ENCODE peak calls at places on chromosomes 5 and 9, in four cellular contexts. O is HTR-8/SVneo, Z is HT-29, W is GM12865. R is an unnamed sample.
A peak's percentile ranks its signal among the peaks of the same experiment; 100 is the strongest.

GRCh38 chr5:150544606-150545219 is 36.8 kb downstream of the NDST1 start:
- DNase-seq in W (peak; percentile 84), O (peak; percentile 78), Z (peak; percentile 73), R (no peak)

GRCh38 chr5:169161022-169161680 is 139.8 kb downstream of the SLIT3 start:
- DNase-seq in Z (peak; percentile 61), W (no peak), O (peak; percentile 95), R (no peak)

GRCh38 chr5:158414333-158414762 is 555.4 kb upstream of the CLINT1 start:
- DNase-seq in Z (no peak), O (no peak), W (no peak), R (no peak)

GRCh38 chr9:70832487-70832886 is 288.9 kb downstream of the TRPM3 start:
- DNase-seq in O (no peak), Z (no peak), W (no peak), R (no peak)

GRCh38 chr5:11385251-11385900 is 518.9 kb downstream of the CTNND2 start:
- DNase-seq in W (no peak), O (no peak), Z (no peak), R (no peak)

GRCh38 chr9:98866435-98867108 is 59.1 kb downstream of the GALNT12 start:
- DNase-seq in Z (no peak), O (no peak), W (no peak), R (no peak)

GRCh38 chr9:79257215-79257614 is 314.6 kb upstream of the TLE4 start:
- DNase-seq in W (no peak), O (peak; percentile 5), Z (no peak), R (no peak)

GRCh38 chr5:139908749-139909148 is 113.1 kb downstream of the PSD2 start:
- DNase-seq in W (no peak), O (no peak), Z (no peak), R (no peak)

GRCh38 chr5:41281215-41281810 is 68.0 kb upstream of the C6 start:
- DNase-seq in O (no peak), Z (no peak), W (peak; percentile 44), R (no peak)

GRCh38 chr9:116045083-116045482 is 108.5 kb upstream of the PAPPA start:
- DNase-seq in W (no peak), O (no peak), Z (no peak), R (no peak)

GRCh38 chr5:179823937-179824744 is 3.4 kb downstream of the SQSTM1 start:
- DNase-seq in W (no peak), Z (no peak), O (no peak), R (no peak)

GRCh38 chr5:31236339-31236738 is 42.9 kb downstream of the CDH6 start:
- DNase-seq in W (no peak), Z (no peak), O (no peak), R (no peak)

GRCh38 chr9:77912895-77913693 is 118.5 kb downstream of the GNAQ start:
- DNase-seq in Z (no peak), O (no peak), W (no peak), R (no peak)

GRCh38 chr5:177419045-177419444 is 7.4 kb upstream of the GRK6 start:
- DNase-seq in W (no peak), Z (no peak), O (peak; percentile 36), R (no peak)

GRCh38 chr5:145921211-145921610 is 15.2 kb upstream of the SH3RF2 start:
- DNase-seq in Z (no peak), O (no peak), W (no peak), R (no peak)

GRCh38 chr9:113875917-113876805 is at the start of gene ZNF618:
- DNase-seq in Z (no peak), O (no peak), W (peak; percentile 11), R (no peak)

GRCh38 chr9:135989722-135990467 is 28.7 kb upstream of the UBAC1 start:
- DNase-seq in O (no peak), Z (no peak), W (no peak), R (no peak)

GRCh38 chr9:134370213-134370492 is 43.9 kb downstream of the RXRA start:
- DNase-seq in Z (no peak), O (no peak), W (no peak), R (no peak)

GRCh38 chr9:133708770-133709611 is 29.2 kb downstream of the SARDH start:
- DNase-seq in Z (no peak), W (peak; percentile 65), O (no peak), R (no peak)

GRCh38 chr9:137619240-137620090 is 660 bp downstream of the EHMT1 start:
- DNase-seq in W (peak; percentile 59), O (no peak), Z (peak; percentile 52), R (no peak)

R was measured in pulmonary artery endothelial cell.